ENCODE peak calls at places on chromosomes 11 and 22, in nine cellular contexts. P is HEK293T; L is NCI-H1694 treated with DMSO at 0.1 percent for 48 hours; Z is naive thymus-derived CD8-positive, alpha-beta T cell; D is tibial nerve; I is mammary epithelial cell; T is activated CD4-positive, CD25-positive, alpha-beta regulatory T cell; A is breast epithelium; G is activated T-cell treated with anti-CD3 and anti-CD28 coated beads, Interleukin-2, amount 50 U/mL, for 1 hour. E is an unnamed sample.

GRCh38 chr11:13970986-13971385 is 8.5 kb downstream of the SPON1 start:
- DNase-seq in P (no peak), L (no peak), Z (no peak), D (no peak), I (peak; percentile 23), T (no peak), A (no peak), G (peak; percentile 23), E (no peak)

GRCh38 chr11:113681711-113682410 is 24.2 kb downstream of the TMPRSS5 start:
- DNase-seq in P (peak; percentile 56), L (no peak), Z (no peak), D (no peak), I (no peak), T (no peak), A (no peak), G (no peak), E (no peak)

GRCh38 chr22:31344369-31345330 is 1.5 kb downstream of the PATZ1 start:
- DNase-seq in P (no peak), L (no peak), Z (peak; percentile 33), D (peak; percentile 51), I (no peak), T (no peak), A (peak; percentile 62), G (peak; percentile 54), E (no peak)

GRCh38 chr11:26753738-26754504 is 32.1 kb upstream of the SLC5A12 start:
- DNase-seq in P (peak; percentile 41), L (peak; percentile 72), Z (no peak), D (peak; percentile 81), I (peak; percentile 40), T (no peak), A (no peak), G (no peak), E (peak; percentile 9)

GRCh38 chr11:116576523-116576922 is 196.3 kb downstream of the BUD13 start:
- DNase-seq in P (no peak), L (no peak), Z (no peak), D (no peak), I (peak; percentile 11), T (no peak), A (no peak), G (no peak), E (no peak)

GRCh38 chr11:35473975-35474374 is 51.4 kb downstream of the PAMR1 start:
- DNase-seq in P (no peak), L (no peak), Z (no peak), D (no peak), I (no peak), T (no peak), A (no peak), G (no peak), E (no peak)

GRCh38 chr22:36329217-36330078 is 58.3 kb downstream of the MYH9 start:
- DNase-seq in P (no peak), L (peak; percentile 93), Z (no peak), D (no peak), I (peak; percentile 97), T (peak; percentile 37), A (peak; percentile 81), G (peak; percentile 85), E (peak; percentile 48)

GRCh38 chr11:5476184-5476819 is 12.2 kb upstream of the OR52D1 start:
- DNase-seq in P (peak; percentile 49), L (peak; percentile 4), Z (peak; percentile 32), D (peak; percentile 13), I (peak; percentile 27), T (no peak), A (no peak), G (no peak), E (no peak)

GRCh38 chr11:61892085-61892370 is 683 bp upstream of the FADS3 start:
- DNase-seq in P (no peak), L (no peak), Z (no peak), D (no peak), I (no peak), T (no peak), A (no peak), G (no peak), E (no peak)

GRCh38 chr11:63609536-63609935 is 4.7 kb downstream of the PLAAT3 start:
- DNase-seq in P (no peak), L (no peak), Z (no peak), D (no peak), I (no peak), T (no peak), A (no peak), G (no peak), E (no peak)

GRCh38 chr11:70200212-70200844 is 2.8 kb upstream of the FADD start:
- DNase-seq in P (no peak), L (no peak), Z (no peak), D (no peak), I (no peak), T (no peak), A (no peak), G (no peak), E (no peak)

GRCh38 chr11:125987066-125987641 is 41.3 kb downstream of the VSIG10L2 start:
- DNase-seq in P (no peak), L (no peak), Z (no peak), D (no peak), I (no peak), T (no peak), A (no peak), G (no peak), E (no peak)

GRCh38 chr22:38026130-38027111 is 30.8 kb upstream of the PICK1 start:
- DNase-seq in P (no peak), L (no peak), Z (no peak), D (no peak), I (no peak), T (no peak), A (no peak), G (no peak), E (no peak)

GRCh38 chr11:17791144-17791543 is 56.6 kb downstream of the KCNC1 start:
- DNase-seq in P (no peak), L (no peak), Z (no peak), D (no peak), I (no peak), T (no peak), A (no peak), G (no peak), E (no peak)

GRCh38 chr11:58625086-58625485 is 2.6 kb downstream of the CNTF start:
- DNase-seq in P (no peak), L (no peak), Z (no peak), D (no peak), I (no peak), T (no peak), A (no peak), G (no peak), E (no peak)

GRCh38 chr11:73147771-73148681 is 5.9 kb upstream of the FCHSD2 start:
- DNase-seq in P (no peak), L (peak; percentile 72), Z (no peak), D (no peak), I (no peak), T (no peak), A (no peak), G (no peak), E (peak; percentile 7)

GRCh38 chr11:134559617-134559992 is 147.6 kb upstream of the B3GAT1 start:
- DNase-seq in P (no peak), L (no peak), Z (no peak), D (no peak), I (no peak), T (no peak), A (no peak), G (no peak), E (no peak)

GRCh38 chr11:3217751-3218482 is 696 bp downstream of the MRGPRG start:
- DNase-seq in P (no peak), L (no peak), Z (no peak), D (no peak), I (no peak), T (no peak), A (peak; percentile 46), G (peak; percentile 8), E (no peak)

GRCh38 chr11:70536051-70536877 is 137.9 kb downstream of the CTTN start:
- DNase-seq in P (no peak), L (no peak), Z (no peak), D (no peak), I (no peak), T (no peak), A (peak; percentile 35), G (no peak), E (no peak)

GRCh38 chr11:69448471-69449284 is 32.8 kb upstream of the LINC01488 start:
- DNase-seq in P (no peak), L (no peak), Z (no peak), D (no peak), I (no peak), T (no peak), A (no peak), G (no peak), E (no peak)

GRCh38 chr22:19933328-19934241 is 8.0 kb upstream of the COMT start:
- DNase-seq in P (no peak), L (no peak), Z (no peak), D (no peak), I (no peak), T (no peak), A (no peak), G (no peak), E (no peak)

GRCh38 chr11:1549355-1550330 is 22.4 kb downstream of the DUSP8 start:
- DNase-seq in P (no peak), L (no peak), Z (no peak), D (no peak), I (no peak), T (no peak), A (no peak), G (no peak), E (no peak)

GRCh38 chr11:16856022-16856471 is 117.6 kb downstream of the C11orf58 start:
- DNase-seq in P (no peak), L (no peak), Z (no peak), D (no peak), I (no peak), T (no peak), A (no peak), G (no peak), E (no peak)